ENCODE peak calls at places on chromosomes 6 and 20, in ten cellular contexts. P, K, O, A, F, R, I, D, N and V are unnamed samples.

GRCh38 chr20:4597215-4597614 is 124.5 kb upstream of the PRND start:
- DNase-seq in P (no peak), K (no peak), O (no peak), A (no peak), F (no peak), R (no peak), I (no peak), D (no peak), N (no peak), V (no peak)

GRCh38 chr20:14069796-14070195 is 74.5 kb downstream of the MACROD2 start:
- DNase-seq in P (no peak), K (no peak), O (no peak), A (no peak), F (no peak), R (no peak), I (no peak), D (no peak), N (peak; percentile 11), V (no peak)

GRCh38 chr6:118602300-118602699 is 49.1 kb downstream of the CEP85L start:
- DNase-seq in P (no peak), K (no peak), O (no peak), A (no peak), F (no peak), R (no peak), I (no peak), D (no peak), N (no peak), V (no peak)

GRCh38 chr6:22980446-22980845 is 411.1 kb downstream of the HDGFL1 start:
- DNase-seq in P (no peak), K (no peak), O (no peak), A (no peak), F (no peak), R (no peak), I (no peak), D (no peak), N (peak; percentile 5), V (no peak)

GRCh38 chr6:84522135-84522535 is 242.3 kb downstream of the TBX18 start:
- DNase-seq in P (no peak), K (no peak), O (peak; percentile 36), A (no peak), F (no peak), R (no peak), I (no peak), D (no peak), N (peak; percentile 90), V (no peak)

GRCh38 chr6:129645371-129646139 is 64.4 kb downstream of the ARHGAP18 start:
- DNase-seq in P (no peak), K (no peak), O (no peak), A (no peak), F (no peak), R (no peak), I (no peak), D (no peak), N (peak; percentile 66), V (no peak)

GRCh38 chr6:16106991-16107787 is 21.7 kb upstream of the MYLIP start:
- DNase-seq in P (no peak), K (no peak), O (no peak), A (no peak), F (no peak), R (no peak), I (no peak), D (no peak), N (no peak), V (no peak)

GRCh38 chr20:59751075-59751711 is 146.9 kb downstream of the PHACTR3 start:
- DNase-seq in P (peak; percentile 87), K (peak; percentile 19), O (peak; percentile 53), A (peak; percentile 68), F (peak; percentile 87), R (no peak), I (peak; percentile 72), D (peak; percentile 68), N (peak; percentile 29), V (peak; percentile 81)

GRCh38 chr6:129786548-129786947 is 74.6 kb downstream of the TMEM244 start:
- DNase-seq in P (no peak), K (no peak), O (no peak), A (no peak), F (no peak), R (no peak), I (no peak), D (no peak), N (peak; percentile 55), V (no peak)

GRCh38 chr6:53101006-53101405 is 35.8 kb downstream of the FBXO9 start:
- DNase-seq in P (no peak), K (no peak), O (no peak), A (no peak), F (no peak), R (no peak), I (no peak), D (no peak), N (no peak), V (no peak)

GRCh38 chr6:33165581-33166258 is 26.5 kb downstream of the COL11A2 start:
- DNase-seq in P (no peak), K (no peak), O (no peak), A (no peak), F (no peak), R (no peak), I (no peak), D (no peak), N (no peak), V (no peak)

GRCh38 chr6:161903584-161904232 is 629.8 kb upstream of the AGPAT4 start:
- DNase-seq in P (no peak), K (no peak), O (no peak), A (no peak), F (no peak), R (no peak), I (no peak), D (no peak), N (no peak), V (no peak)

GRCh38 chr6:114342826-114343781 is at the start of gene HS3ST5:
- DNase-seq in P (peak; percentile 24), K (no peak), O (no peak), A (no peak), F (peak; percentile 91), R (no peak), I (peak; percentile 64), D (no peak), N (peak; percentile 12), V (peak; percentile 63)

GRCh38 chr6:70651326-70651905 is 16.3 kb upstream of the SMAP1 start:
- DNase-seq in P (no peak), K (no peak), O (no peak), A (no peak), F (no peak), R (no peak), I (no peak), D (peak; percentile 74), N (no peak), V (no peak)

GRCh38 chr6:157464653-157465535 is 83.9 kb downstream of the ZDHHC14 start:
- DNase-seq in P (peak; percentile 53), K (peak; percentile 93), O (no peak), A (no peak), F (no peak), R (no peak), I (no peak), D (no peak), N (no peak), V (no peak)

GRCh38 chr6:112106562-112106961 is 19.2 kb downstream of the FAM229B start:
- DNase-seq in P (no peak), K (no peak), O (no peak), A (no peak), F (no peak), R (no peak), I (no peak), D (no peak), N (no peak), V (no peak)

GRCh38 chr20:62675156-62675871 is 33.0 kb downstream of the SLCO4A1 start:
- DNase-seq in P (no peak), K (no peak), O (no peak), A (no peak), F (no peak), R (no peak), I (no peak), D (no peak), N (no peak), V (no peak)

GRCh38 chr6:13065596-13065995 is 262.7 kb downstream of the TBC1D7 start:
- DNase-seq in P (no peak), K (no peak), O (no peak), A (no peak), F (no peak), R (no peak), I (no peak), D (no peak), N (no peak), V (no peak)

GRCh38 chr6:85662251-85662650 is 19.6 kb upstream of the SYNCRIP start:
- DNase-seq in P (no peak), K (no peak), O (no peak), A (no peak), F (no peak), R (no peak), I (no peak), D (no peak), N (no peak), V (no peak)

GRCh38 chr6:85660181-85660611 is 17.5 kb upstream of the SYNCRIP start:
- DNase-seq in P (no peak), K (no peak), O (peak; percentile 71), A (no peak), F (no peak), R (no peak), I (peak; percentile 62), D (no peak), N (peak; percentile 87), V (no peak)
- TF ChIP-seq CTCF in P (no peak), K (peak; percentile 2), O (peak; percentile 30), A (no peak), F (no peak), R (no peak), I (peak; percentile 17), D (no peak), N (no peak), V (no peak)

DNA sequence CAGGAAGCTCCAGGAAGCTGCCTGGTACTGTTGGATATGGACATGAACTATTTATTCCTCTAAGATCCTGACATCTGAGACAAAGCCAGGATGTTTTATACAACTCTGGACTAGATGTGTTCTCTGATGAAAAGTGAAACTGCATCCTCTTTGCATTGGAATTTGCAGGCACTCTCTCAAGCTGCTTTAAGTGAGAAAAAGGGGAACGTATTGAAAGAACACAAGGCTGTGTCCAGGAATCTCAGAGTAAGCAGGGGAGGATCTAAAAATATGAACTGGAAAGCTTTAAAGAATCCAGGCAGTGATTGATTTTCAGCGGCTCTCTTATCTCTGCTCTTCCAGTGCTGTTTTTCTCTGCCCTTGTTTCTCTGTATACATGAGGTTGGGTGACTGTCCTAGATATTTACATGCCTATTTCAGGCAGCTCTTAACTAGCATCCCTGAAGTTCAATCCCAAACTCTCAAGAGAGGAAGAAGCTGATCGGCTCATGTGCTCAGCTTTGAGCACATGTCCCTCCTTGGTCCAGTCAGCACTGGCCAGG is 193.8 kb downstream of the PLCB4 start:
- DNase-seq in P (no peak), K (no peak), O (no peak), A (no peak), F (no peak), R (no peak), I (no peak), D (no peak), N (peak; percentile 17), V (no peak)
- TF ChIP-seq CTCF in P (no peak), K (no peak), O (no peak), A (no peak), F (no peak), R (no peak), I (no peak), D (no peak), N (no peak), V (no peak)

GRCh38 chr20:22502731-22503191 is 81.6 kb downstream of the FOXA2 start:
- DNase-seq in P (no peak), K (no peak), O (no peak), A (no peak), F (no peak), R (no peak), I (no peak), D (peak; percentile 59), N (no peak), V (peak; percentile 37)
- TF ChIP-seq CTCF in P (no peak), K (no peak), O (no peak), A (no peak), F (no peak), R (no peak), I (no peak), D (no peak), N (no peak), V (no peak)

GRCh38 chr20:8953300-8953699 is 115.6 kb upstream of the PLCB4 start:
- DNase-seq in P (no peak), K (no peak), O (no peak), A (no peak), F (peak; percentile 14), R (no peak), I (no peak), D (no peak), N (no peak), V (no peak)
- TF ChIP-seq CTCF in P (no peak), K (no peak), O (no peak), A (no peak), F (no peak), R (no peak), I (no peak), D (no peak), N (no peak), V (no peak)